ENCODE peak calls at places on chromosome 9, in five cellular contexts. T, Q, I, H and A are unnamed samples. For H3K9me3, the result is how much of the 10 kb centered on the place peaks cover.

GRCh38 chr9:109986423-109987055 is 206.5 kb downstream of the PALM2AKAP2 start:
- DNase-seq in T (no peak), Q (no peak), I (no peak), H (peak), A (no peak)

GRCh38 chr9:80074439-80074838 is 502.7 kb downstream of the TLE4 start:
- DNase-seq in T (no peak), Q (no peak), I (no peak), H (no peak), A (no peak)

GRCh38 chr9:126347911-126348760 is 21.5 kb downstream of the MVB12B start:
- DNase-seq in T (no peak), Q (no peak), I (no peak), H (no peak), A (peak)

GRCh38 chr9:124629600-124629999 is 122.4 kb upstream of the NR5A1 start:
- DNase-seq in T (no peak), Q (no peak), I (no peak), H (no peak), A (no peak)

GRCh38 chr9:114549677-114550330 is 37.8 kb upstream of the ATP6V1G1 start:
- DNase-seq in T (no peak), Q (no peak), I (no peak), H (no peak), A (no peak)

GRCh38 chr9:114282507-114282906 is 40.4 kb upstream of the ORM1 start:
- DNase-seq in T (no peak), Q (no peak), I (no peak), H (no peak), A (peak)

GRCh38 chr9:76415154-76415553 is 20.9 kb upstream of the RFK start:
- DNase-seq in T (no peak), Q (no peak), I (no peak), H (no peak), A (no peak)

GRCh38 chr9:93577940-93578682 is 1.7 kb downstream of the PHF2 start:
- DNase-seq in T (no peak), Q (peak), I (no peak), H (no peak), A (no peak)

GRCh38 chr9:91681461-91682305 is 258.1 kb upstream of the NFIL3 start:
- DNase-seq in T (peak), Q (peak), I (no peak), H (peak), A (peak)

GRCh38 chr9:137279741-137280477 is 2.4 kb downstream of the TOR4A start:
- DNase-seq in T (no peak), Q (no peak), I (no peak), H (no peak), A (peak)

GRCh38 chr9:94630833-94631232 is 8.5 kb downstream of the FBP1 start:
- DNase-seq in T (no peak), Q (no peak), I (peak), H (no peak), A (no peak)

GRCh38 chr9:125146247-125146646 is 2.9 kb upstream of the SCAI start:
- DNase-seq in T (no peak), Q (no peak), I (no peak), H (no peak), A (no peak)

GRCh38 chr9:23658859-23659258 is 167.2 kb downstream of the ELAVL2 start:
- DNase-seq in T (no peak), Q (no peak), I (no peak), H (no peak), A (no peak)

GRCh38 chr9:128118971-128119665 is 8.4 kb downstream of the PTGES2 start:
- DNase-seq in T (peak), Q (no peak), I (no peak), H (no peak), A (peak)

GRCh38 chr9:12640021-12640587 is 53.1 kb upstream of the TYRP1 start:
- DNase-seq in T (no peak), Q (no peak), I (peak), H (peak), A (no peak)
- TF ChIP-seq CTCF in T (peak), Q (no peak), I (peak), H (peak), A (peak)

DNA sequence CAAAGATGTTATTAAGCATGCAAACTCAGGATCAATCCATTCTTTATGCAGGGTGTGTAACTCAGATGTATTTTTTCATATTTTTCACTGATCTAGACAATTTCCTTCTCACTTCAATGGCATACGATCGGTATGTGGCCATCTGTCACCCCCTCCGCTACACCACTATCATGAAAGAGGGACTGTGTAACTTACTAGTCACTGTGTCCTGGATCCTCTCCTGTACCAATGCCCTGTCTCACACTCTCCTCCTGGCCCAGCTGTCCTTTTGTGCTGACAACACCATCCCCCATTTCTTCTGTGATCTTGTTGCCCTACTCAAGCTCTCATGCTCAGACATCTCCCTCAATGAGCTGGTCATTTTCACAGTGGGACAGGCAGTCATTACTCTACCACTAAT is 435 bp downstream of the OR1J4 start:
- DNase-seq in T (no peak), Q (no peak), I (no peak), H (no peak), A (no peak)
- H3K9me3 ChIP-seq in T (under half), Q (under half), I (under half), H (under half), A (under half)

GRCh38 chr9:36872641-36873040 is 161.4 kb downstream of the PAX5 start:
- DNase-seq in T (no peak), Q (no peak), I (no peak), H (no peak), A (no peak)
- H3K4me3 ChIP-seq in T (no peak), Q (no peak), I (no peak), H (no peak), A (no peak)

GRCh38 chr9:33447404-33448158 is at the start of gene AQP3:
- DNase-seq in T (peak), Q (peak), I (no peak), H (peak), A (peak)
- TF ChIP-seq CTCF in T (peak), Q (no peak), I (no peak), H (peak), A (peak)

DNA sequence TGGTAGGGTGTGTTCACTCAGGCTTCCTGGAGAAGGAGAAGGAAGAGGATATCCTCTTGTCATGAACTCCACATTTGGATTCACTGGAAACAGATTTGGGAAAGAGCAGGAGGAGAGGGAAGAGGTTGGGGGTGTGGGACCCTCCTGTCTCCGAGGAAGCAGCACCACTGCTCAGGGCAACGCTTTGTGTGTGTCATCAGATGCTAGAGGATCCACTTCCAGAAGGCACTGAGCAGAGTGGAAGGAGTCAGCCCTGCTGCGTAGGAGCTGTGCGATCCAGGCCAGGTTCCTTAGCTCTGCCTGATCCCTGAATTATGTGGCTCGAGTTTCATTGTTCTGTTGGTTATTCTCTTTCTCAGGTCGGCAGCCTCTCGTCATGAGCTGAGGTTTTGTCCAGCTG is 37.3 kb upstream of the TJP2 start:
- DNase-seq in T (no peak), Q (no peak), I (no peak), H (no peak), A (no peak)
- H3K9me3 ChIP-seq in T (under half), Q (under half), I (under half), H (under half), A (under half)

GRCh38 chr9:99055384-99055783 is 49.5 kb upstream of the TGFBR1 start:
- DNase-seq in T (no peak), Q (no peak), I (peak), H (peak), A (no peak)

GRCh38 chr9:99056186-99056585 is 48.7 kb upstream of the TGFBR1 start:
- DNase-seq in T (no peak), Q (no peak), I (no peak), H (no peak), A (no peak)

GRCh38 chr9:99057665-99058625 is 47.0 kb upstream of the TGFBR1 start:
- DNase-seq in T (no peak), Q (peak), I (no peak), H (no peak), A (no peak)

GRCh38 chr9:99059074-99059894 is 45.6 kb upstream of the TGFBR1 start:
- DNase-seq in T (no peak), Q (peak), I (no peak), H (no peak), A (peak)

GRCh38 chr9:99056876-99057664 is 47.8 kb upstream of the TGFBR1 start:
- DNase-seq in T (no peak), Q (no peak), I (peak), H (no peak), A (no peak)
- H3K4me3 ChIP-seq in T (no peak), Q (peak), I (no peak), H (no peak), A (no peak)